ENCODE peak calls at places on chromosomes 3 and 15, in four cellular contexts. F is stimulated activated CD4-positive, alpha-beta T cell treated with anti-CD3 and anti-CD28 coated beads, Interleukin-2, amount 100 ng/mL, for 48 hours; L is endothelial cell; A is GM04503. K is an unnamed sample.
A peak's percentile ranks its signal among the peaks of the same experiment; 100 is the strongest.

GRCh38 chr3:173932624-173933023 is 535.1 kb downstream of the NLGN1 start:
- DNase-seq in F (no peak), L (no peak), A (peak; percentile 47), K (no peak)

GRCh38 chr3:71425491-71426071 is 157.9 kb downstream of the FOXP1 start:
- DNase-seq in F (no peak), L (no peak), A (peak; percentile 69), K (no peak)

GRCh38 chr3:150168694-150169093 is 198.0 kb upstream of the PFN2 start:
- DNase-seq in F (no peak), L (no peak), A (no peak), K (no peak)

GRCh38 chr3:185176756-185177359 is 24.0 kb upstream of the C3orf70 start:
- DNase-seq in F (peak; percentile 28), L (peak; percentile 46), A (no peak), K (peak; percentile 53)

GRCh38 chr15:41512078-41512394 is 1.6 kb downstream of the LTK start:
- DNase-seq in F (no peak), L (peak; percentile 11), A (no peak), K (no peak)

GRCh38 chr3:51670711-51671089 is 352 bp upstream of the TEX264 start:
- DNase-seq in F (no peak), L (no peak), A (no peak), K (peak; percentile 80)

GRCh38 chr15:68550498-68551295 is 28.1 kb upstream of the CORO2B start:
- DNase-seq in F (peak; percentile 78), L (peak; percentile 82), A (no peak), K (peak; percentile 35)

GRCh38 chr15:89399390-89400120 is 64.9 kb upstream of the POLG start:
- DNase-seq in F (no peak), L (peak; percentile 63), A (no peak), K (no peak)

GRCh38 chr15:74032606-74033561 is 38.4 kb downstream of the PML start:
- DNase-seq in F (no peak), L (no peak), A (no peak), K (no peak)

GRCh38 chr3:9785602-9786001 is 6.7 kb downstream of the TADA3 start:
- DNase-seq in F (no peak), L (no peak), A (no peak), K (no peak)

GRCh38 chr3:171461087-171461917 is 1.1 kb upstream of the TNIK start:
- DNase-seq in F (peak; percentile 32), L (no peak), A (no peak), K (no peak)

GRCh38 chr15:78453447-78453846 is 15.4 kb downstream of the IREB2 start:
- DNase-seq in F (no peak), L (no peak), A (no peak), K (no peak)

GRCh38 chr3:133742351-133743091 is 3.7 kb upstream of the TF start:
- DNase-seq in F (no peak), L (no peak), A (peak; percentile 3), K (no peak)

GRCh38 chr15:72128360-72128759 is 10.2 kb downstream of the SENP8 start:
- DNase-seq in F (no peak), L (no peak), A (no peak), K (no peak)

GRCh38 chr3:103963599-103963998 is 1403.1 kb upstream of the ALCAM start:
- DNase-seq in F (no peak), L (no peak), A (no peak), K (no peak)

GRCh38 chr3:59442056-59442455 is 392.2 kb upstream of the CFAP20DC start:
- DNase-seq in F (no peak), L (no peak), A (no peak), K (no peak)

GRCh38 chr15:31484369-31484951 is 157.8 kb downstream of the KLF13 start:
- DNase-seq in F (no peak), L (no peak), A (no peak), K (no peak)

GRCh38 chr3:24607281-24607680 is 112.6 kb upstream of the THRB start:
- DNase-seq in F (no peak), L (no peak), A (no peak), K (no peak)

GRCh38 chr3:54213910-54214309 is 91.6 kb downstream of the CACNA2D3 start:
- DNase-seq in F (no peak), L (no peak), A (no peak), K (no peak)

GRCh38 chr3:125172346-125172745 is 40.2 kb downstream of the SLC12A8 start:
- DNase-seq in F (no peak), L (no peak), A (no peak), K (no peak)

GRCh38 chr3:111717601-111718000 is 122.5 kb upstream of the ZBED2 start:
- DNase-seq in F (peak; percentile 49), L (peak; percentile 48), A (peak; percentile 40), K (peak; percentile 32)

GRCh38 chr3:87088366-87088983 is 97.5 kb upstream of the VGLL3 start:
- DNase-seq in F (no peak), L (peak; percentile 4), A (peak; percentile 3), K (peak; percentile 2)

GRCh38 chr15:90885432-90886290 is 1.4 kb downstream of the FES start:
- DNase-seq in F (peak; percentile 80), L (peak; percentile 86), A (no peak), K (peak; percentile 54)

GRCh38 chr3:163018664-163019063 is 1522.1 kb downstream of the OTOL1 start:
- DNase-seq in F (no peak), L (no peak), A (no peak), K (no peak)

GRCh38 chr15:71588746-71589145 is 221.6 kb upstream of the NR2E3 start:
- DNase-seq in F (no peak), L (no peak), A (no peak), K (no peak)

GRCh38 chr3:94303266-94303665 is 240.4 kb downstream of the NSUN3 start:
- DNase-seq in F (no peak), L (no peak), A (no peak), K (no peak)

GRCh38 chr15:91444656-91445055 is 344.6 kb downstream of the SV2B start:
- DNase-seq in F (no peak), L (no peak), A (no peak), K (no peak)

GRCh38 chr15:98800437-98801233 is 152.3 kb downstream of the IGF1R start:
- DNase-seq in F (no peak), L (peak; percentile 58), A (peak; percentile 48), K (no peak)

GRCh38 chr3:126537116-126537729 is 13.3 kb downstream of the CHST13 start:
- DNase-seq in F (no peak), L (no peak), A (no peak), K (no peak)

GRCh38 chr3:185900228-185900627 is 37.6 kb downstream of the TRA2B start:
- DNase-seq in F (no peak), L (no peak), A (peak; percentile 81), K (no peak)

GRCh38 chr3:3783675-3784074 is 15.6 kb upstream of the LRRN1 start:
- DNase-seq in F (no peak), L (no peak), A (no peak), K (no peak)

GRCh38 chr3:187186801-187187421 is 10.4 kb upstream of the RTP1 start:
- DNase-seq in F (no peak), L (no peak), A (peak; percentile 45), K (no peak)

GRCh38 chr3:50195501-50196252 is 4.3 kb downstream of the GNAT1 start:
- DNase-seq in F (no peak), L (no peak), A (no peak), K (no peak)